ENCODE peak calls at places on chromosomes 11 and 22, in six cellular contexts. N, S, M, A, U and X are unnamed samples.

GRCh38 chr11:9741260-9741659 is 77.4 kb downstream of the SWAP70 start:
- DNase-seq in N (no peak), A (no peak), U (no peak), S (no peak), M (no peak), X (no peak)

GRCh38 chr22:28027453-28028448 is 108.7 kb upstream of the PITPNB start:
- DNase-seq in M (no peak), S (no peak), N (no peak), A (no peak), U (peak; percentile 41), X (no peak)

GRCh38 chr11:115338476-115338875 is 165.7 kb downstream of the CADM1 start:
- DNase-seq in U (peak; percentile 40), A (no peak), M (no peak), N (no peak), S (no peak), X (no peak)

GRCh38 chr22:47647181-47647580 is 884.7 kb downstream of the TBC1D22A start:
- DNase-seq in N (no peak), A (no peak), S (no peak), U (no peak), M (no peak), X (no peak)

GRCh38 chr11:132228756-132229325 is 858.4 kb downstream of the NTM start:
- DNase-seq in M (peak; percentile 43), S (no peak), U (no peak), N (no peak), A (no peak), X (no peak)

GRCh38 chr22:29704528-29705285 is 15.1 kb upstream of the CABP7 start:
- DNase-seq in S (peak; percentile 24), N (no peak), M (peak; percentile 76), U (peak; percentile 35), A (no peak), X (peak; percentile 56)

GRCh38 chr11:119964136-119965025 is 173.5 kb downstream of the TRIM29 start:
- DNase-seq in S (no peak), U (peak; percentile 54), M (no peak), N (no peak), A (no peak), X (no peak)

GRCh38 chr11:13869404-13869886 is 93.1 kb upstream of the SPON1 start:
- DNase-seq in S (no peak), M (no peak), A (no peak), U (no peak), N (no peak), X (no peak)

GRCh38 chr11:120183701-120184141 is 27.1 kb upstream of the OAF start:
- DNase-seq in M (no peak), U (no peak), A (no peak), N (no peak), S (no peak), X (no peak)

GRCh38 chr11:101880208-101880607 is 34.6 kb upstream of the CEP126 start:
- DNase-seq in S (no peak), A (no peak), U (peak; percentile 83), M (peak; percentile 79), N (no peak), X (peak; percentile 61)

GRCh38 chr11:21630934-21631478 is 561.9 kb upstream of the ANO5 start:
- DNase-seq in A (no peak), M (no peak), N (no peak), S (no peak), U (no peak), X (no peak)

GRCh38 chr22:19868773-19869471 is 14.2 kb upstream of the GNB1L start:
- DNase-seq in N (peak; percentile 6), U (no peak), S (no peak), A (peak; percentile 12), M (no peak), X (no peak)

GRCh38 chr11:45621541-45621940 is 43.9 kb downstream of the CHST1 start:
- DNase-seq in M (no peak), A (no peak), S (no peak), N (no peak), U (no peak), X (no peak)

GRCh38 chr11:92707173-92707619 is 262.3 kb upstream of the MTNR1B start:
- DNase-seq in M (no peak), U (peak; percentile 6), N (no peak), A (peak; percentile 28), S (no peak), X (no peak)

GRCh38 chr11:62266558-62266957 is 3.4 kb upstream of the SCGB2A2 start:
- DNase-seq in M (peak; percentile 6), A (no peak), N (no peak), S (no peak), U (no peak), X (no peak)

GRCh38 chr11:94864646-94865045 is 96.5 kb downstream of the AMOTL1 start:
- DNase-seq in M (no peak), N (no peak), S (no peak), U (no peak), A (no peak), X (no peak)

GRCh38 chr11:20036625-20037335 is 123.5 kb downstream of the DBX1 start:
- DNase-seq in N (no peak), U (no peak), A (no peak), M (no peak), S (no peak), X (no peak)

GRCh38 chr11:3087821-3088800 is 30.9 kb upstream of the CARS1 start:
- DNase-seq in A (no peak), M (peak; percentile 10), N (no peak), U (no peak), S (no peak), X (no peak)

GRCh38 chr22:45101828-45102227 is 61.9 kb upstream of the NUP50 start:
- DNase-seq in A (peak; percentile 60), U (peak; percentile 83), M (peak; percentile 72), N (peak; percentile 21), S (no peak), X (peak; percentile 69)

GRCh38 chr11:113113801-113114451 is 152.7 kb downstream of the NCAM1 start:
- DNase-seq in S (no peak), N (no peak), M (no peak), A (no peak), U (no peak), X (no peak)

GRCh38 chr11:27839226-27839913 is 139.1 kb upstream of the BDNF start:
- DNase-seq in N (no peak), U (peak; percentile 56), A (no peak), S (no peak), M (peak; percentile 19), X (no peak)

GRCh38 chr11:40444151-40444550 is 1015.3 kb downstream of the LRRC4C start:
- DNase-seq in M (no peak), A (no peak), S (no peak), N (no peak), U (no peak), X (no peak)

GRCh38 chr11:64207247-64208085 is 945 bp downstream of the FERMT3 start:
- DNase-seq in A (peak; percentile 81), M (peak; percentile 78), S (no peak), U (peak; percentile 84), N (peak; percentile 69), X (no peak)

GRCh38 chr11:119739975-119740374 is 11.0 kb upstream of the NECTIN1 start:
- DNase-seq in U (no peak), M (no peak), N (no peak), S (no peak), A (no peak), X (no peak)

GRCh38 chr11:62445314-62445740 is 26.5 kb downstream of the SCGB1A1 start:
- DNase-seq in A (peak; percentile 39), U (peak; percentile 88), M (peak; percentile 81), N (peak; percentile 38), S (peak; percentile 56), X (no peak)

GRCh38 chr22:49825944-49826602 is 1.6 kb downstream of the BRD1 start:
- DNase-seq in M (peak; percentile 72), U (peak; percentile 37), S (no peak), N (no peak), A (no peak), X (peak; percentile 67)

GRCh38 chr11:121672630-121673487 is 220.1 kb upstream of the SORL1-AS1 start:
- DNase-seq in A (peak; percentile 56), M (no peak), U (peak; percentile 70), N (peak; percentile 21), S (no peak), X (peak; percentile 6)

GRCh38 chr11:132187814-132188213 is 817.4 kb downstream of the NTM start:
- DNase-seq in S (no peak), A (no peak), N (no peak), M (peak; percentile 75), U (peak; percentile 2), X (no peak)

GRCh38 chr11:8671651-8672062 is 10.8 kb downstream of the TRIM66 start:
- DNase-seq in N (no peak), S (peak; percentile 63), M (peak; percentile 87), A (peak; percentile 39), U (peak; percentile 85), X (peak; percentile 29)

DNA sequence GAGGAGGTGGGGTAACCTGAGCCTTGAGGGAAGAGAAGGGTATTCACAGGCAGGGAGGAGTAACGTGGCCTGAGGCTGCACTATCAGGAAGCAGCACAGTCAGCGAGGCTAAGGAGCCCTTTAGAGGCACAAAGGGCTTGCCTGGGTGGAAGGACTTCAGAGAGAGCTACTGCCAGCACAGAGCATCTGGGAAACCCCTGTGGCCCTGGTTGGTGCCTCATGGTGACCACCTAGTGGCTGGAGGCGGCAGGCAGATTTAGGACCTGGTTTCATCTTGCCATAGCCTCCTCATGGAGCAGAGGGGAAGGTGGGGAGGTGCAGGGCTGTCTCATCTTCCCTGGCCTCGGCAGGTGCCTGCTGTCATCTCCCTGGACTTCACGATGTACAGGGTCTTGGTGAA is 64.5 kb downstream of the MPPED1 start:
- DNase-seq in M (no peak), N (no peak), A (no peak), U (no peak), S (no peak), X (no peak)
- TF ChIP-seq CTCF in M (no peak), N (no peak), A (no peak), U (no peak), S (no peak), X (no peak)

DNA sequence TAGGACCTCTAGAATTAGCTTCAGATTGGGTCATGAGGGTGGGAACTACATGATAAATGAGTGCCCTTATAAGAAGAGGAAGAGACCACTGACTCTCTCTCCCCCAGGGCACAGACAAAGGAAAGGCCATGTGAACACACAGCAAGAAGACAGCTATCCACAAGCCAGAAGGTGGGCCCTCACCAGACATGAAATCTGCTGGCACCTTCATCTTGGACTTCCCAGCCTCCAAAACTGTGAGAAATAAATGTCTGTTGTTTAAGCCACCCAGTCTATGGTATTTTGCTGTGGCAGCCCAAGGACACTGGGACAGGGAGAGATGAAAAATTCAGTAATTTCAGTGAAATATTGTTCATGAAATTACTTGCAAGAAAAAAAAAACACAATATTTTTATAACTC is 5.9 kb downstream of the RBFOX2 start:
- DNase-seq in A (no peak), N (no peak), M (no peak), U (no peak), S (no peak), X (no peak)
- H3K27ac ChIP-seq in A (peak overlapping the region; percentile 49), N (peak overlapping the region; percentile 43), M (peak overlapping the region; percentile 89), U (peak overlapping the region; percentile 77), S (peak overlapping the region; percentile 72), X (peak overlapping the region; percentile 75)

GRCh38 chr22:39959640-39960447 is at the start of gene TMA7B:
- DNase-seq in M (peak; percentile 75), N (no peak), S (peak; percentile 21), A (no peak), U (peak; percentile 70), X (peak; percentile 68)
- TF ChIP-seq CTCF in M (peak; percentile 42), N (peak; percentile 36), S (peak; percentile 54), A (peak; percentile 17), U (peak; percentile 54), X (peak; percentile 8)

DNA sequence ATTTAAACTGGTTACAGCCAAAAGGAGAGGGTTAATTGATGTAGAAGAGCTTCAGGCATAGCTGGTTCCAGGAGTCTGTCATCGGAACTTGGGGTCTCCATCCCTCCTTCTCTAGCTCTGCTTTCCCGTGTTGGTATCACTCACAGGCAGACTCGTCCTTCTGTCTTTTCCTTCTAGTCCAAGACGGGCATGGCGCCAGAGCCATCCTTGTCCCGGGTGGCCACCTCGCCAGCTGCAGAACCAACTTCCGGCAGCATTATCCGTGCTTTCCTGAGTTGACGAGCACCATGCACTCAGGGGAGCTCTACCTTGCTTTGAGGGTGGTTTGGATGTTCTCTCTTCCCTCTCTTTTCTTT is 14.7 kb downstream of the LINC01488 start:
- DNase-seq in N (peak; percentile 14), S (no peak), A (peak; percentile 34), M (no peak), U (no peak), X (no peak)
- H3K27ac ChIP-seq in N (peak overlapping the region; percentile 94), S (peak overlapping the region; percentile 96), A (peak overlapping the region; percentile 89), M (peak overlapping the region; percentile 97), U (peak overlapping the region; percentile 98), X (no peak overlapping the region)